ENCODE peak calls at places on chromosomes 4 and X, in five cellular contexts. E, Q, M, K and P are unnamed samples.

GRCh38 chrX:24350217-24350616 is 10.2 kb upstream of the SUPT20HL1 start:
- DNase-seq in K (no peak), E (no peak), Q (no peak), M (no peak), P (no peak)

GRCh38 chrX:54415534-54416350 is 24.5 kb upstream of the TSR2 start:
- DNase-seq in E (no peak), K (peak), M (no peak), Q (peak), P (no peak)

GRCh38 chr4:121957266-121957665 is 5.4 kb upstream of the TRPC3 start:
- DNase-seq in K (no peak), Q (no peak), M (no peak), E (no peak), P (no peak)

GRCh38 chrX:12421918-12422317 is 283.6 kb downstream of the FRMPD4 start:
- DNase-seq in K (no peak), Q (no peak), E (no peak), M (no peak), P (no peak)

GRCh38 chrX:136660896-136661295 is 12.9 kb downstream of the CD40LG start:
- DNase-seq in M (no peak), Q (no peak), K (no peak), E (no peak), P (no peak)

GRCh38 chr4:60799214-60799613 is 400.9 kb upstream of the ADGRL3 start:
- DNase-seq in Q (no peak), E (no peak), M (no peak), K (no peak), P (no peak)

GRCh38 chr4:37682701-37683401 is 3.3 kb downstream of the RELL1 start:
- DNase-seq in M (no peak), K (no peak), E (no peak), Q (no peak), P (no peak)

GRCh38 chr4:89109841-89110540 is 1.3 kb upstream of the TIGD2 start:
- DNase-seq in M (no peak), K (peak), E (no peak), Q (no peak), P (no peak)

GRCh38 chr4:127284236-127284635 is 348.5 kb upstream of the INTU start:
- DNase-seq in E (no peak), M (no peak), K (no peak), Q (no peak), P (no peak)

GRCh38 chrX:20362268-20363002 is 95.7 kb upstream of the RPS6KA3 start:
- DNase-seq in K (peak), E (no peak), M (no peak), Q (peak), P (no peak)

GRCh38 chr4:102345795-102346100 is 466 bp upstream of the SLC39A8 start:
- DNase-seq in Q (peak), E (no peak), K (no peak), M (no peak), P (no peak)

GRCh38 chr4:111018231-111018630 is 395.4 kb upstream of the PITX2 start:
- DNase-seq in E (no peak), Q (no peak), M (no peak), K (no peak), P (no peak)

GRCh38 chrX:20527041-20527440 is 260.3 kb upstream of the RPS6KA3 start:
- DNase-seq in M (no peak), Q (no peak), K (no peak), E (no peak), P (no peak)

GRCh38 chr4:89640620-89641366 is 196.2 kb downstream of the SNCA start:
- DNase-seq in M (no peak), E (no peak), Q (no peak), K (peak), P (no peak)

GRCh38 chr4:31187979-31188378 is 467.8 kb downstream of the PCDH7 start:
- DNase-seq in E (no peak), K (no peak), M (no peak), Q (no peak), P (no peak)

GRCh38 chr4:123672987-123673386 is 276.4 kb downstream of the SPRY1 start:
- DNase-seq in M (no peak), E (no peak), Q (no peak), K (no peak), P (no peak)

GRCh38 chr4:4260185-4260751 is 12.2 kb upstream of the TMEM128 start:
- DNase-seq in K (no peak), M (no peak), E (no peak), Q (peak), P (no peak)

GRCh38 chr4:132227349-132228165 is 921.5 kb upstream of the PCDH10 start:
- DNase-seq in K (peak), Q (peak), M (no peak), E (no peak), P (no peak)

GRCh38 chr4:82561745-82562552 is at the start of gene TMEM150C:
- DNase-seq in E (no peak), Q (peak), M (peak), K (peak), P (no peak)

GRCh38 chrX:80022363-80023031 is 7.9 kb downstream of the TBX22 start:
- DNase-seq in Q (peak), K (peak), E (no peak), M (no peak), P (no peak)

GRCh38 chrX:148051973-148052372 is 70.8 kb downstream of the FMR1NB start:
- DNase-seq in E (no peak), Q (no peak), M (no peak), K (no peak), P (no peak)

GRCh38 chrX:35046646-35047231 is 104.1 kb downstream of the FAM47B start:
- DNase-seq in E (no peak), K (no peak), M (no peak), Q (no peak), P (no peak)

GRCh38 chr4:148857973-148858534 is 415.8 kb upstream of the NR3C2 start:
- DNase-seq in E (no peak), M (no peak), K (no peak), Q (no peak), P (no peak)

GRCh38 chrX:40476958-40477357 is 103.8 kb upstream of the ATP6AP2 start:
- DNase-seq in M (no peak), K (no peak), E (no peak), Q (no peak), P (peak)

GRCh38 chr4:100017627-100018310 is 67.7 kb upstream of the H2AZ1 start:
- DNase-seq in Q (no peak), M (no peak), E (no peak), K (no peak), P (no peak)